ENCODE peak calls at places on chromosomes 2 and 18, in five cellular contexts. P, V, M, W and R are unnamed samples.

GRCh38 chr2:96655491-96655973 is 13.0 kb downstream of the FER1L5 start:
- DNase-seq in P (no peak), V (no peak), M (no peak), W (no peak), R (no peak)

GRCh38 chr2:128457716-128458115 is 139.0 kb upstream of the HS6ST1 start:
- DNase-seq in W (peak), M (no peak), P (no peak), V (no peak), R (no peak)

GRCh38 chr2:10675126-10675525 is 14.6 kb downstream of the NOL10 start:
- DNase-seq in M (no peak), V (no peak), P (no peak), W (no peak), R (no peak)

GRCh38 chr2:108329771-108330170 is 41.1 kb downstream of the SULT1C2 start:
- DNase-seq in M (no peak), W (no peak), V (no peak), P (no peak), R (no peak)

GRCh38 chr18:1408331-1408835 is 503.7 kb downstream of the ADCYAP1 start:
- DNase-seq in M (no peak), W (no peak), P (no peak), V (no peak), R (no peak)

GRCh38 chr2:192535956-192536685 is 341.4 kb upstream of the TMEFF2 start:
- DNase-seq in M (no peak), V (no peak), W (no peak), P (no peak), R (no peak)

GRCh38 chr2:85728883-85729824 is 24.6 kb upstream of the ATOH8 start:
- DNase-seq in M (no peak), P (peak), W (peak), V (peak), R (peak)

GRCh38 chr2:105038383-105039061 is 653 bp downstream of the MRPS9 start:
- DNase-seq in M (no peak), V (no peak), W (no peak), P (no peak), R (no peak)

GRCh38 chr2:241014224-241014623 is 15.8 kb downstream of the SNED1 start:
- DNase-seq in P (no peak), M (no peak), V (peak), W (peak), R (no peak)

GRCh38 chr2:138652378-138652777 is 127.8 kb downstream of the NXPH2 start:
- DNase-seq in M (no peak), P (no peak), V (no peak), W (no peak), R (no peak)

GRCh38 chr2:185337033-185337432 is 401.6 kb upstream of the FSIP2 start:
- DNase-seq in P (no peak), V (no peak), W (no peak), M (no peak), R (no peak)

GRCh38 chr18:46484971-46485370 is 172.0 kb downstream of the LOXHD1 start:
- DNase-seq in P (no peak), W (no peak), V (no peak), M (no peak), R (no peak)

GRCh38 chr18:22536558-22536957 is 118.8 kb upstream of the CTAGE1 start:
- DNase-seq in P (no peak), W (no peak), M (no peak), V (no peak), R (no peak)

GRCh38 chr2:232444409-232445148 is 11.4 kb upstream of the ALPI start:
- DNase-seq in M (no peak), P (peak), V (no peak), W (peak), R (peak)

GRCh38 chr18:44887227-44887631 is 206.5 kb downstream of the SETBP1 start:
- DNase-seq in V (no peak), P (no peak), M (no peak), W (no peak), R (peak)

GRCh38 chr2:192377174-192377573 is 182.4 kb upstream of the TMEFF2 start:
- DNase-seq in V (no peak), W (no peak), M (no peak), P (no peak), R (no peak)

GRCh38 chr2:127081826-127082633 is 24.9 kb downstream of the BIN1 start:
- DNase-seq in V (no peak), W (no peak), M (peak), P (peak), R (no peak)

GRCh38 chr2:240224676-240225075 is 84.2 kb upstream of the OTOS start:
- DNase-seq in W (no peak), M (no peak), V (no peak), P (no peak), R (no peak)

GRCh38 chr2:189297446-189297845 is 117.9 kb upstream of the COL5A2 start:
- DNase-seq in M (no peak), V (no peak), W (no peak), P (no peak), R (no peak)

GRCh38 chr2:79114797-79115494 is 5.3 kb upstream of the REG1A start:
- DNase-seq in V (no peak), M (no peak), W (no peak), P (no peak), R (no peak)

GRCh38 chr2:227016894-227017293 is 147.1 kb downstream of the COL4A4 start:
- DNase-seq in M (no peak), W (no peak), P (no peak), V (no peak), R (no peak)

GRCh38 chr2:160300203-160300602 is 100.1 kb upstream of the ITGB6 start:
- DNase-seq in W (no peak), P (no peak), V (no peak), M (no peak), R (no peak)

GRCh38 chr2:176091329-176092258 is 927 bp upstream of the HOXD13 start:
- DNase-seq in M (no peak), P (no peak), W (no peak), V (no peak), R (no peak)

GRCh38 chr2:14915983-14916382 is 283.5 kb downstream of the LRATD1 start:
- DNase-seq in W (no peak), V (no peak), P (no peak), M (no peak), R (no peak)

GRCh38 chr18:9520666-9521065 is 45.4 kb downstream of the RALBP1 start:
- DNase-seq in P (no peak), M (no peak), W (no peak), V (no peak), R (no peak)

GRCh38 chr2:9877026-9877425 is 33.8 kb downstream of the TAF1B start:
- DNase-seq in V (no peak), W (no peak), P (no peak), M (no peak), R (no peak)

DNA sequence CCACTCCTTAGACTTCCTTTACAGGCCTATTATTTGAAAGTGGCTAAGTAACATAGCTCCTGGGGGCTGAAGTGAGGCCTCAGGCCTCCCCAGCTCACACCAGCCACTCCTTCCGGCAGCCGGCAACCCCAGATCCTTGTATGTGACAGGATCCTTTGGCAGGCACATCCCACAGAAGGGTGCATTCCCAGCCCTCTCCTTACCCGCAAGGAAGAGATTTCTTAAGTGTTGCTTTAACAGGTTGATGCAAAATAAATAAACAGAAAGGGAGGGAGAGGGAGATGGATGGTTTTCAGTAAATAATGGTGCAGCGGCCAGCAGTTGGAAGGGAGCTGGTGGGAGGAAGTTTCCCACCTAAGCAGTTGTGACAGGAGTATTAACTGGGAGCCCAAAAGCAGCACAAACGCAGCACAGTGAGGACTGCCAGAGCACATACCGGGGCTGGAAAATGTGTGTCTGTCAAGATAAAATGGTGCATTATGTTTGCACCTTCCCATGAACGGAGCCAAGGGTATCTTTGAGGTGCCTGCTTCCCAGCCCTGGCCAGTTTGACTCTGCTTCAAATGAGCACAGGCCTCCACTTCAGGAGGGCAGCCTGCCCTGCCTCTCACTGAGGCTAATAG is 32.6 kb downstream of the NRP2 start:
- DNase-seq in W (no peak), P (no peak), M (no peak), V (no peak), R (no peak)
- H3K27ac ChIP-seq in W (peak), P (no peak), M (peak), V (peak), R (no peak)

DNA sequence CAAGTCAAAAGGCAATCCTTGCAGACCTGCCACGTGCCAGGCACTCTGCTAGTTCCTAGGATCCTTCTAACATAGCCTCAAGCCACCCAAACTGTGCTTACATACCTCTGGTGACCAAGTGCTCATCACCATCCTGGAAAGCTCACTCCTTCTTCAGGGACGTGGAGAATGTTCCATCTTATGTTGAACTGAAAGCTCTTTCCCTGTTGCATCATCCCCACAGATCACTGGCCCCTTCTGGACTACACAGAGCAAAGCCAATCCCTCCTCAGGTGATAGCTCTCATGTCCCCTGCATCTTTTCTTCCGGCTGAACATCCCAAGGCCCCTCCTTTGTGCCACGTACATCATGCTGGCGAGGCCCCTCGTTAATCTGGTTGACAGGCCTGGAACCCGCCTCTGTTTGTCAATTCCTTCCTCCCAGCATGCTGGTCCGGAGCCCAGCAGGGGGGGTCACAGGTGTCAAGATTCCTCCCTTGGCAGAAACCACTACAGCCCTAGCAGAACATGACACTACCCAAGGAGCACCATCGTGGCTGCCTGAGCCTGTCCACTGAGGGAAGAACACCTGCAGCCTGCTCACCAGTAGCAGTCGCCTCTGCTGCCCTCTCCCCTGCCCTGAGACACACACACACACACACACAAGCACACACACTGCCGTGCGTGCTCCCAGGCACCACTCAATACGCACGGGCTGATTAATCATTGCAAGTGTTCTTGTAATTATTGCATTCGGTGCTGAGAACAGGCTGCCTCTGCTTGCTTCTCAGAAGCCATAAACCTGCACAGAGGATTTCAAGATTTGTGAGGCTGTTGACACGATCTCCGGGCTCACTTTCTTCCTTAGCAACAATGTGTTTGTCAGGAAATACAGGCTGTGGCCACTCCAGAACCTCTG is 6.3 kb upstream of the KCNK3 start:
- DNase-seq in P (no peak), W (no peak), M (no peak), V (no peak), R (no peak)
- TF ChIP-seq CTCF in P (no peak), W (no peak), M (no peak), V (no peak), R (no peak)

DNA sequence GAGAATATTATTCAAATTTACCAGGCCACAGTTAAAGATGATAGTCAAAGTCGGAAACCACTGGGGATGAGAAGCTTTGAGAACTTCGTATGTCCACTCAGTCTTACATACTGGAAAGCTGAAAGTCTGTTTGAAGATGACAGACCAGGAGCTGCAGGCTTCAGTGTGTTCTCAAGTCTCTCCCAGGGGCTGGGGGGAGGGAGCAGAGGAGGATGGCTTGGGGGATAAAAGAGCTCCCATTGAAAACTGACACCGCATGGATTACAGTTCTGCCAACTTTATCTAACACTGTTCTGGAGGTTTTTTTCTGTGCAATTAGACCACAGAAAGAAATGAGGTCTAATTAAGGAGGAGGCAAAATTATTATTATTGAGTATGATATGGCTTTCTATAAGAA is 170.5 kb upstream of the ALKAL2 start:
- DNase-seq in W (no peak), M (no peak), V (no peak), P (no peak), R (no peak)
- H3K27ac ChIP-seq in W (no peak), M (no peak), V (no peak), P (no peak), R (no peak)

GRCh38 chr2:197152451-197153228 is 157.9 kb downstream of the ANKRD44 start:
- DNase-seq in P (no peak), M (no peak), W (no peak), V (no peak), R (no peak)
- TF ChIP-seq CTCF in P (no peak), M (no peak), W (no peak), V (no peak), R (no peak)

DNA sequence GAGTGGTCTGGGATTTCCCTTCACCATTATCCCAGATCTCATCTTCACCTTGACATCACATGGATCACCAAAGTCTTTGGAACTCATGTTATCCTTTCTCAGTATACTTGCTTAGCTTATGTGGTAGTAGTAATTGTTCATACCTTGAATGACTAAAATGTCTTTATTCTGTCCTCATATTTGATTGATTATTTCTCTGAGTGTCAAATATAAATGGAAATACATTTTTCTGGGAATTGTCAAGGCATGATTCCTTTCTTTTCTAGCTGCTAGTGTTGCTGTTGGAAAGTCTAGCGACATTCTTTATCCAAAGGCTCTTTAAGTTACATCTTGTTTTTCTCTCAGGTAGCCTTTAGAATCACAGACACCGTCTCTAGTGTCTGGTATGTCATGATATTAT is 334.4 kb downstream of the CMPK2 start:
- DNase-seq in P (no peak), W (no peak), V (no peak), M (no peak), R (no peak)
- H3K27ac ChIP-seq in P (no peak), W (no peak), V (no peak), M (no peak), R (no peak)

GRCh38 chr2:30031184-30031583 is 109.8 kb upstream of the ALK start:
- DNase-seq in W (no peak), V (no peak), M (no peak), P (no peak), R (no peak)
- TF ChIP-seq CTCF in W (no peak), V (no peak), M (no peak), P (no peak), R (no peak)

GRCh38 chr18:63980896-63981454 is 11.1 kb downstream of the SERPINB8 start:
- DNase-seq in M (no peak), W (no peak), P (no peak), V (no peak), R (no peak)

GRCh38 chr18:63981719-63982118 is 11.8 kb downstream of the SERPINB8 start:
- DNase-seq in P (no peak), V (no peak), M (no peak), W (no peak), R (no peak)

GRCh38 chr18:63980027-63980426 is 10.1 kb downstream of the SERPINB8 start:
- DNase-seq in W (no peak), M (no peak), P (no peak), V (no peak), R (no peak)

GRCh38 chr18:63977040-63977439 is 7.2 kb downstream of the SERPINB8 start:
- DNase-seq in M (no peak), P (no peak), V (no peak), W (no peak), R (no peak)

GRCh38 chr18:63979409-63979908 is 9.6 kb downstream of the SERPINB8 start:
- DNase-seq in V (no peak), M (no peak), W (no peak), P (no peak), R (peak)
- H3K27ac ChIP-seq in V (peak), M (peak), W (peak), P (no peak), R (no peak)

GRCh38 chr18:60411715-60412114 is 39.1 kb upstream of the MC4R start:
- DNase-seq in V (no peak), W (no peak), M (no peak), P (no peak), R (no peak)

GRCh38 chr18:60417946-60418345 is 45.4 kb upstream of the MC4R start:
- DNase-seq in W (no peak), M (no peak), V (no peak), P (no peak), R (no peak)

GRCh38 chr18:60413944-60414547 is 41.5 kb upstream of the MC4R start:
- DNase-seq in P (no peak), M (no peak), V (no peak), W (no peak), R (no peak)
- TF ChIP-seq CTCF in P (no peak), M (no peak), V (no peak), W (peak), R (peak)